ENCODE peak calls at places on chromosomes 6 and 20, in six cellular contexts. D is cardiac fibroblast, K is brain microvascular endothelial cell, S is cardiac muscle cell, E is endodermal cell, B is GM12878. N is an unnamed sample.

GRCh38 chr6:64046746-64047208 is 411.2 kb downstream of the PHF3 start:
- DNase-seq in D (no peak), K (no peak), S (no peak), E (no peak), B (no peak), N (no peak)

GRCh38 chr20:47688385-47689381 is 96.6 kb downstream of the SULF2 start:
- DNase-seq in D (no peak), K (peak), S (peak), E (peak), B (no peak), N (no peak)

GRCh38 chr6:108914235-108915022 is 66.2 kb downstream of the ARMC2 start:
- DNase-seq in D (no peak), K (no peak), S (peak), E (peak), B (no peak), N (no peak)

GRCh38 chr6:6707143-6707542 is 118.6 kb downstream of the LY86 start:
- DNase-seq in D (no peak), K (no peak), S (no peak), E (no peak), B (no peak), N (no peak)

GRCh38 chr6:43972915-43973304 is 154.3 kb downstream of the MRPL14 start:
- DNase-seq in D (peak), K (peak), S (peak), E (peak), B (no peak), N (peak)

GRCh38 chr20:20755227-20755626 is 42.8 kb upstream of the RALGAPA2 start:
- DNase-seq in D (no peak), K (no peak), S (no peak), E (no peak), B (no peak), N (no peak)

GRCh38 chr20:15890358-15890982 is 682.8 kb downstream of the KIF16B start:
- DNase-seq in D (no peak), K (no peak), S (no peak), E (no peak), B (no peak), N (no peak)

GRCh38 chr6:107666084-107666981 is 157.8 kb downstream of the SCML4 start:
- DNase-seq in D (no peak), K (peak), S (peak), E (no peak), B (no peak), N (no peak)

GRCh38 chr20:17969276-17969883 is 562 bp downstream of the MGME1 start:
- DNase-seq in D (peak), K (no peak), S (peak), E (peak), B (no peak), N (no peak)

GRCh38 chr20:43955244-43956191 is 40.9 kb downstream of the TOX2 start:
- DNase-seq in D (peak), K (peak), S (peak), E (peak), B (peak), N (peak)

GRCh38 chr6:157223021-157223430 is 100.3 kb downstream of the TMEM242 start:
- DNase-seq in D (no peak), K (no peak), S (no peak), E (peak), B (no peak), N (no peak)

GRCh38 chr20:38141889-38142494 is 23.1 kb downstream of the TGM2 start:
- DNase-seq in D (no peak), K (no peak), S (no peak), E (no peak), B (no peak), N (no peak)

GRCh38 chr6:42512498-42513042 is 51.3 kb upstream of the UBR2 start:
- DNase-seq in D (no peak), K (no peak), S (no peak), E (no peak), B (no peak), N (no peak)

GRCh38 chr6:113570651-113571050 is 286.5 kb upstream of the MARCKS start:
- DNase-seq in D (no peak), K (no peak), S (no peak), E (no peak), B (no peak), N (no peak)

GRCh38 chr6:169965239-169965638 is 213.8 kb downstream of the ERMARD start:
- DNase-seq in D (no peak), K (no peak), S (no peak), E (no peak), B (no peak), N (no peak)

DNA sequence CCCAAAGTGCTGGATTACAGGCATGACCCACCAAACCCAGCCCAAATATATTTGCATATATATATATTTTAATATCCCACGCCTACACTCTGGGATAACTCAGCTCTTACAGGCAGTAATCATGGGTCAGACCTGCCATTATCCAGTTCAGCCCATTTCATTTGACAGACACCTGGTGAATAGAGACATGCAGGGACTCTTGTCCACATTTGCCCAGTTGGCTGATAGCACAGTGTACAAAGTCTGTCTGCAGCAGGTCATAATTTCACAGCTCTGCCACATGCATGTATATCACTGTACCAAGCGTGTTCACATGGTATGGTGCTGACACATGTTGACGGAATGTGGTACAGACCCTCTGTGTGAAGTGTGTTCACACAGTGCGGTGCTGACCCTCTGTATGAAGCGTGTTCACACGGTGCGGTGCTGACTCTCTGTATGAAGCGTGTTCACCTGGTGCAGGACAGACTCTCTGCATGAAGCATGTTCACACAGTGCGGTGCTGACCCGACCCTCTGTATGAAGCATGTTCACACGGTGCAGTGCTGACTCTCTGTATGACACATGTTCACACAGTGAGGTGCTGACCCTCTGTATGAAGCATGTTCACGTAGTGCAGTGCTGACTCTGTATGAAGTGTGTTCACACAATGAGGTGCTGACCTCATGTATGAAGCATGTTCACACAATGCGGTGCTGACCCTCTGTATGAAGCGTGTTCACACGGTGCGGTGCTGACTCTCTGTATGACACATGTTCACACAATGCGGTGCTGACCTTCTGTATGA is 10.3 kb upstream of the SERPINB1 start:
- DNase-seq in D (no peak), K (no peak), S (no peak), E (no peak), B (no peak), N (no peak)
- H3K4me3 ChIP-seq in D (no peak), K (no peak), S (no peak), E (no peak), B (no peak), N (no peak)

DNA sequence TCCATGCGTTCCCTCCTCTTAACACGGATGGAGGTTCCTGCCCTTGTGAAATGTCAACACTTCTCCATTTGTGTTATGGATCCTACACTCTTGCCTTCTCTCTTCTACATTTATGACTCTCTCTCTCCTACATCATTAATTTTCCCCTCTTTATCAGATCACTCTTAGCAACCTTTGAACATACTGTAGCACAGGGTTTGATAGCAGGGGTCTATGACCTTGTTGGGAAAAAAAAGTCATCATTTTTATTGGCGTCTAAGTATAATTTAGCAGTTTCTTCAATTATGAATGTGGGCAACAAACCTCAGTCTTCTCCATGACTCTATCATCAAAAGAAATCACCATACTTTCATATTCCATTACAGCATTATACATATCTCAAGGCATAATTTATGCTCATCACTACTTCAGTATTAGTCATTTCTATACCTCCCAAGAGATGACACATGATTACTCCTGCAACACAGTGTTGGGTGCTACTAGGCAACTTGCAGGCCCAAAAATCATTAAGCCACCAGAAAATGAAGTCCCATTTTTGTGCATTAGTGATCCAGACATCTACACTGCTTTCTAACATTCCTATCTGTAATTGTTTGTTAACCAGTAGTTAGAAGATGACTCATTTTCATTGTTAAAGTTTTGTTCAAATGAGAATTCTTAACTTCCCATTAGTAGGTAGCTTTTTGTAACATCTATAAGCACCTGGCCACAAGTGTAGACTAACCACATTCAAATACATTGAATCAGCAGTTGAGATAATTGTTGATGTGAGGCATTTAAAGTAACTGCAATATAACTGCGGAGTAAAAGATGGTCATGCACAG is 9.5 kb downstream of the CYP39A1 start:
- DNase-seq in D (no peak), K (no peak), S (no peak), E (no peak), B (no peak), N (no peak)
- TF ChIP-seq CTCF in D (no peak), K (no peak), S (no peak), E (no peak), B (no peak), N (no peak)

DNA sequence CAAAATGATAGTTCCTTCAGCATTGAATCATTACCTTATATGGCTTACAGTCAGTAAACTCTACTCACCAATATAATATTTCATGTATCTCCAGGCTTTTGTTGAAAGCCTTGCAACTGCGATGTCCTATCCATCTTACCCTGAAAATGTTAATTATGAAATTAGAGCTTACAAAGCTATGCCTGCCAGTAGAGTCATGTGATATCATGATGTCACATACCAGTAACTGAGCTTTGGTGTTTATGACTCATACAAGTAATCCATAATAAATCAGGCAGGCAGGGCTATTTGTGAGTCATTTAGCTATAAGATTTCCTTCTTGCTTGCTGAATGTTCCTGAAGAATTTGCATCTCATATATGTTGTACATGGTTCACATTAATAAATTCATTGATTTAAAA is 44.9 kb upstream of the FAM83B start:
- DNase-seq in D (peak), K (peak), S (peak), E (no peak), B (no peak), N (peak)
- H3K4me3 ChIP-seq in D (no peak), K (no peak), S (no peak), E (no peak), B (no peak), N (no peak)

GRCh38 chr6:125549202-125549884 is 200.1 kb upstream of the HEY2 start:
- DNase-seq in D (no peak), K (no peak), S (no peak), E (no peak), B (no peak), N (no peak)

GRCh38 chr6:125544819-125545218 is 204.6 kb upstream of the HEY2 start:
- DNase-seq in D (no peak), K (no peak), S (no peak), E (no peak), B (no peak), N (no peak)

GRCh38 chr6:125550892-125551291 is 198.5 kb upstream of the HEY2 start:
- DNase-seq in D (peak), K (no peak), S (peak), E (no peak), B (no peak), N (no peak)

GRCh38 chr6:125547320-125547843 is 202.1 kb upstream of the HEY2 start:
- DNase-seq in D (no peak), K (no peak), S (no peak), E (no peak), B (no peak), N (no peak)

GRCh38 chr6:125546827-125547226 is 202.6 kb upstream of the HEY2 start:
- DNase-seq in D (peak), K (peak), S (peak), E (peak), B (no peak), N (no peak)
- TF ChIP-seq CTCF in D (peak), K (peak), S (no peak), E (peak), B (no peak), N (no peak)

DNA sequence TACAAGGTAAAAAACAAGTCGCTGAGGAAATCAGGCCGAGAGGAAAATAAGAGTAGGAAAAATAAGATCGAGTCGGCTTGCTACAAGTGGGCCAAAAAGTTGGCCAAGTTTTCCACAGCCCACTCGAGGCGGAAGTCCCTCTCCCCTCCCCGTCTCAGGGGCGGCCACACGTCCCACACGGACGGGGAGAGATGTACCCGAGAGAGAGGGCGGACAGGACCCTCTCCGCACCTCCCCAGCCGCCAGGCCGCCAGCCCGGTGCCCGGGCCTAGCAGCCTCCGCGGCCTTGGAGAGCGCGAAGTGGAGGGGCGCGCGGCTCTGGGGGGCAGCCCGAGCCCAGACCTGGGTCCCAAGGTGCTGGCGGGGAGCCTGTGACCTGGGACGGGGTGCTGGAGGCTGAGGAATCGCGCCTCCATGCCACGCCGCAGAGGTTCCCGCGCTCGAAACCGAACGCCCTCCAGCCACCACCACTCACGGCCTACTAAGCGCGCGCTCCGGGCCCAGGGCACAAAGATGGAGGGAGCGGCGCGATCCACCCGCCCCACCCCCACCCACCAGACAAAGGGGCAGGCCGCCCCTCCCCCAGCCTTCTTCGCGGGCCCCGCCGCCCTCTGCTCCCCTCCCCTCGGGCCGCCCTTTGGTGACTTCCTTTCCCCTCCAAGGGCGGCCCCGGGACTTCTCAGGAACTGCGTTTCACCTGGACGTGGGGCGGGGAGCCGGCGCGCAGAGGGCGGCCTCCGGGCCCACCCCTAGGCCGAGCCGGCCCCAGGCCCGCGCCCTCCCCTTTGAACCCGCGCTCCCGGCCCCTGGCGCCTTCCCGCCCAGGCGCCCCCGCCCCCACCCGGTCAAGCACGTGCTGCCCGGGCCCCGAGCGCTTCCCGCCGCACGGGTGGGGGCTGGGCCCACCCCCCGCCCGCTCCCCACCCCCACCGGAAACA is 1.7 kb upstream of the HMGA1 start:
- DNase-seq in D (no peak), K (no peak), S (no peak), E (peak), B (no peak), N (no peak)
- H3K4me3 ChIP-seq in D (no peak), K (no peak), S (peak), E (peak), B (no peak), N (no peak)

DNA sequence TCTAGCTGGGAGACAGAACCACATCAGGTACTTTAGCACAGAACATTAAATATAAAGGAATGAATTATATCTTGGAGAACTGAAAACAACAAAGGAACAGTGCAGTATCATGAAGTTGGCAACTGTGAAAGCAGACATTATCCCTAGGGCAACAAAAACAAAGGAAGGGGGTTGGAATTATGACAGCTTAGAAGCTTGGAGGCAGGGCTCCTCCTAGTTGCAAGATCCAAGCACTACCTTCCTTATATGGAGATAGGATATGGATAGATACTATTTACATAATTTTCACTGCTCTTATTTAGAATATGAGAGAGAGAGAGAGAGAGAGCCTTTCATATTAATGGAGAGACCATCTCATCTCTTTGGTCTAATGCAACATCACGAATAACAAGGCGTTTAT is 27.0 kb downstream of the TMEM14A start:
- DNase-seq in D (peak), K (no peak), S (peak), E (no peak), B (no peak), N (no peak)
- TF ChIP-seq CTCF in D (no peak), K (peak), S (peak), E (peak), B (no peak), N (no peak)

GRCh38 chr20:7264137-7264536 is 496.7 kb downstream of the BMP2 start:
- DNase-seq in D (no peak), K (no peak), S (no peak), E (no peak), B (no peak), N (no peak)
- H3K4me3 ChIP-seq in D (no peak), K (no peak), S (no peak), E (no peak), B (no peak), N (no peak)

DNA sequence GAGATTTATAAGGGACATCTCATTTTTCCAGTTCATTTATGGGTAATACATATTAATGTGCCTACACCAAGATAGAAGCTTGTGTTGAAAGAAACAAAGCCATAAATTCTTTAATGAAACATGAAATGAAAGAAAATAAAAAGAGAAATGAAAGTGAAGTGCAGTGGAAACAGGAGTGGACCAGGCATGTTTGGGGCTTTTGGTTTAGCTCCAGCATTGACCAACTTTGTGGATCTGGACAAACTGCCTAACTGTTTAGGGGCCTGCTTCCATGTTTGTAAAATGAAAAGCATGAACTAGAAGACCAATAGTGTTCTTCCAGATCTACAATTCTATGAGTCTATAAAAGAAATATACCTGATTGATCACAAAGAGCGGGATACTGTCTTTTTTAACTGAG is 124.9 kb downstream of the GJA10 start:
- DNase-seq in D (no peak), K (no peak), S (no peak), E (no peak), B (no peak), N (no peak)
- TF ChIP-seq CTCF in D (no peak), K (no peak), S (no peak), E (no peak), B (no peak), N (no peak)